ENCODE peak calls at places on chromosomes 3 and 15, in seven cellular contexts. One of them, this sample, is unnamed.
A peak's percentile ranks its signal among the peaks of the same experiment; 100 is the strongest.

GRCh38 chr3:152885066-152885465 is 50.1 kb downstream of the P2RY1 start:
- ATAC-seq in heart left ventricle: no peak
- ATAC-seq in HCT116: no peak
- ATAC-seq in right lobe of liver: peak; percentile 36
- ATAC-seq in gastrocnemius medialis: no peak
- ATAC-seq in IMR-90: no peak
- ATAC-seq in GM12878: no peak
- ATAC-seq in this sample: no peak

GRCh38 chr15:40064231-40064894 is 25.4 kb upstream of the SRP14 start:
- ATAC-seq in gastrocnemius medialis: no peak
- ATAC-seq in right lobe of liver: no peak
- ATAC-seq in IMR-90: peak; percentile 36
- ATAC-seq in HCT116: no peak
- ATAC-seq in GM12878: peak; percentile 59
- ATAC-seq in heart left ventricle: no peak
- ATAC-seq in this sample: no peak

GRCh38 chr3:128804817-128805166 is 74.6 kb upstream of the ACAD9 start:
- ATAC-seq in IMR-90: no peak
- ATAC-seq in GM12878: no peak
- ATAC-seq in heart left ventricle: no peak
- ATAC-seq in right lobe of liver: peak; percentile 35
- ATAC-seq in HCT116: no peak
- ATAC-seq in gastrocnemius medialis: peak; percentile 64
- ATAC-seq in this sample: no peak

GRCh38 chr15:99485153-99485947 is 80.4 kb upstream of the MEF2A start:
- ATAC-seq in IMR-90: no peak
- ATAC-seq in heart left ventricle: no peak
- ATAC-seq in GM12878: no peak
- ATAC-seq in gastrocnemius medialis: no peak
- ATAC-seq in HCT116: no peak
- ATAC-seq in right lobe of liver: no peak
- ATAC-seq in this sample: no peak

GRCh38 chr15:74402337-74402839 is 31.4 kb downstream of the SEMA7A start:
- ATAC-seq in right lobe of liver: no peak
- ATAC-seq in HCT116: no peak
- ATAC-seq in GM12878: no peak
- ATAC-seq in heart left ventricle: no peak
- ATAC-seq in gastrocnemius medialis: no peak
- ATAC-seq in IMR-90: no peak
- ATAC-seq in this sample: no peak

GRCh38 chr15:29208352-29208751 is 61.3 kb downstream of the NSMCE3 start:
- ATAC-seq in IMR-90: no peak
- ATAC-seq in right lobe of liver: no peak
- ATAC-seq in heart left ventricle: no peak
- ATAC-seq in gastrocnemius medialis: no peak
- ATAC-seq in GM12878: no peak
- ATAC-seq in HCT116: peak; percentile 77
- ATAC-seq in this sample: no peak

GRCh38 chr3:183259621-183260020 is 6.6 kb downstream of the B3GNT5 start:
- ATAC-seq in IMR-90: no peak
- ATAC-seq in gastrocnemius medialis: no peak
- ATAC-seq in right lobe of liver: no peak
- ATAC-seq in GM12878: no peak
- ATAC-seq in heart left ventricle: no peak
- ATAC-seq in HCT116: no peak
- ATAC-seq in this sample: peak; percentile 20

GRCh38 chr3:19725000-19725399 is 209.0 kb downstream of the EFHB start:
- ATAC-seq in right lobe of liver: no peak
- ATAC-seq in GM12878: no peak
- ATAC-seq in gastrocnemius medialis: no peak
- ATAC-seq in IMR-90: no peak
- ATAC-seq in heart left ventricle: no peak
- ATAC-seq in HCT116: no peak
- ATAC-seq in this sample: no peak

GRCh38 chr15:28021281-28022039 is 77.7 kb downstream of the OCA2 start:
- ATAC-seq in gastrocnemius medialis: no peak
- ATAC-seq in GM12878: no peak
- ATAC-seq in heart left ventricle: peak; percentile 51
- ATAC-seq in HCT116: peak; percentile 71
- ATAC-seq in right lobe of liver: peak; percentile 79
- ATAC-seq in IMR-90: no peak
- ATAC-seq in this sample: no peak

GRCh38 chr3:185764168-185764988 is 60.5 kb downstream of the IGF2BP2 start:
- ATAC-seq in HCT116: no peak
- ATAC-seq in gastrocnemius medialis: peak; percentile 22
- ATAC-seq in heart left ventricle: peak; percentile 38
- ATAC-seq in IMR-90: peak; percentile 27
- ATAC-seq in GM12878: peak; percentile 73
- ATAC-seq in right lobe of liver: no peak
- ATAC-seq in this sample: peak; percentile 52

GRCh38 chr3:54870423-54870822 is 57.4 kb downstream of the LRTM1 start:
- ATAC-seq in HCT116: no peak
- ATAC-seq in heart left ventricle: no peak
- ATAC-seq in gastrocnemius medialis: peak; percentile 84
- ATAC-seq in right lobe of liver: peak; percentile 48
- ATAC-seq in IMR-90: peak; percentile 98
- ATAC-seq in GM12878: no peak
- ATAC-seq in this sample: peak; percentile 60
- TF ChIP-seq CTCF in HCT116: no peak
- TF ChIP-seq CTCF in heart left ventricle: peak; percentile 54
- TF ChIP-seq CTCF in gastrocnemius medialis: peak; percentile 31
- TF ChIP-seq CTCF in right lobe of liver: peak; percentile 14
- TF ChIP-seq CTCF in IMR-90: peak; percentile 88
- TF ChIP-seq CTCF in GM12878: no peak
- TF ChIP-seq CTCF in this sample: peak; percentile 33

GRCh38 chr3:135965506-135966348 is at the start of gene PPP2R3A:
- ATAC-seq in GM12878: peak; percentile 92
- ATAC-seq in right lobe of liver: peak; percentile 97
- ATAC-seq in gastrocnemius medialis: peak; percentile 82
- ATAC-seq in IMR-90: peak; percentile 93
- ATAC-seq in HCT116: peak; percentile 87
- ATAC-seq in heart left ventricle: peak; percentile 89
- ATAC-seq in this sample: peak; percentile 94
- TF ChIP-seq POLR2A in GM12878: no peak
- TF ChIP-seq POLR2A in right lobe of liver: peak; percentile 50
- TF ChIP-seq POLR2A in gastrocnemius medialis: peak; percentile 79
- TF ChIP-seq POLR2A in IMR-90: peak; percentile 78
- TF ChIP-seq POLR2A in HCT116: no peak
- TF ChIP-seq POLR2A in heart left ventricle: no peak
- TF ChIP-seq POLR2A in this sample: peak; percentile 60

GRCh38 chr3:45719761-45720487 is 30.7 kb downstream of the SACM1L start:
- ATAC-seq in right lobe of liver: no peak
- ATAC-seq in IMR-90: peak; percentile 77
- ATAC-seq in HCT116: no peak
- ATAC-seq in gastrocnemius medialis: no peak
- ATAC-seq in heart left ventricle: no peak
- ATAC-seq in GM12878: no peak
- ATAC-seq in this sample: no peak
- H3K36me3 ChIP-seq in right lobe of liver: no peaks in the 10 kb centered on the region
- H3K36me3 ChIP-seq in IMR-90: peaks cover 14% of the 10 kb centered on the region
- H3K36me3 ChIP-seq in HCT116: no peaks in the 10 kb centered on the region
- H3K36me3 ChIP-seq in gastrocnemius medialis: no peaks in the 10 kb centered on the region
- H3K36me3 ChIP-seq in heart left ventricle: peaks cover 78% of the 10 kb centered on the region
- H3K36me3 ChIP-seq in GM12878: peaks cover 5% of the 10 kb centered on the region
- H3K36me3 ChIP-seq in this sample: peaks cover 58% of the 10 kb centered on the region

DNA sequence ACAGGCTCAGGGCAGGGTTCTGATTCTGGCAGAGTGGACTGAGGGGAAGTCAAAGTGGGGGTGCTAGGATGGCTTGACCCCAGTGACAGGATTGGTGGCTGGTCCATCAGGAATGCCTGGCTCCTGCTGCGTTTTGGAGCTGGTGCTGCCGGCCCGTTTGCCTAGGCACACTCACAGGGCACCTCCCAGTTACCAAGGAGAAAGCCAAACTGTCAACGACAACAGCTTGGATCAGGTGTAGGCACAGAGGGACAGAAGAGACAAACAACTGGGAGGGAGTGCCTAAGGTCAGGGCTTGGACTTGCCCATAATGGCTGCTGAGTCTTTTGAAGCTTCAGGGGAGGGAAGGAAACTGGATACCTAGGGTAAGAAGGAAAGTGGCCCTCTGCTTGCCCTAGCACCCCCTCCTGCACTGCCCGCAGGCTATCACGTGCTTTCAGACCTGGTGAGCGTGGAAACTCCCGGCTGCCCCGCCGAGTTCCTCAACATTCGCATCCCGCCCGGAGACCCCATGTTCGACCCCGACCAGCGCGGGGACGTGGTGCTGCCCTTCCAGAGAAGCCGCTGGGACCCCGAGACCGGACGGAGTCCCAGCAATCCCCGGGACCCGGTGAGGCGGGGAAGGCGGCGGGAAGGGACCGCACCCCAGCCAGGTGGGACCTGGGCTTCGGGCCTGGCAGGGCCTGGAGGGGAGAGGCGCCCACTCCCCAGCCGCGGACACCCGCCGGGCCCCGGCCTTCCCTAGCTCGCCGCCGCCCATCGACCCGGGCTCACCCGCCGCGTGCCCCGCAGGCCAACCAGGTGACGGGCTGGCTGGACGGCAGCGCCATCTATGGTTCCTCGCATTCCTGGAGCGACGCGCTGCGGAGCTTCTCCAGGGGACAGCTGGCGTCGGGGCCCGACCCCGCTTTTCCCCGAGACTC is 5.1 kb downstream of the DUOX1 start:
- ATAC-seq in HCT116: no peak
- ATAC-seq in heart left ventricle: no peak
- ATAC-seq in IMR-90: peak; percentile 21
- ATAC-seq in GM12878: peak; percentile 70
- ATAC-seq in gastrocnemius medialis: no peak
- ATAC-seq in right lobe of liver: peak; percentile 73
- ATAC-seq in this sample: peak; percentile 32
- TF ChIP-seq CTCF in HCT116: no peak
- TF ChIP-seq CTCF in heart left ventricle: peak; percentile 12
- TF ChIP-seq CTCF in IMR-90: no peak
- TF ChIP-seq CTCF in GM12878: peak; percentile 21
- TF ChIP-seq CTCF in gastrocnemius medialis: no peak
- TF ChIP-seq CTCF in right lobe of liver: no peak
- TF ChIP-seq CTCF in this sample: no peak

DNA sequence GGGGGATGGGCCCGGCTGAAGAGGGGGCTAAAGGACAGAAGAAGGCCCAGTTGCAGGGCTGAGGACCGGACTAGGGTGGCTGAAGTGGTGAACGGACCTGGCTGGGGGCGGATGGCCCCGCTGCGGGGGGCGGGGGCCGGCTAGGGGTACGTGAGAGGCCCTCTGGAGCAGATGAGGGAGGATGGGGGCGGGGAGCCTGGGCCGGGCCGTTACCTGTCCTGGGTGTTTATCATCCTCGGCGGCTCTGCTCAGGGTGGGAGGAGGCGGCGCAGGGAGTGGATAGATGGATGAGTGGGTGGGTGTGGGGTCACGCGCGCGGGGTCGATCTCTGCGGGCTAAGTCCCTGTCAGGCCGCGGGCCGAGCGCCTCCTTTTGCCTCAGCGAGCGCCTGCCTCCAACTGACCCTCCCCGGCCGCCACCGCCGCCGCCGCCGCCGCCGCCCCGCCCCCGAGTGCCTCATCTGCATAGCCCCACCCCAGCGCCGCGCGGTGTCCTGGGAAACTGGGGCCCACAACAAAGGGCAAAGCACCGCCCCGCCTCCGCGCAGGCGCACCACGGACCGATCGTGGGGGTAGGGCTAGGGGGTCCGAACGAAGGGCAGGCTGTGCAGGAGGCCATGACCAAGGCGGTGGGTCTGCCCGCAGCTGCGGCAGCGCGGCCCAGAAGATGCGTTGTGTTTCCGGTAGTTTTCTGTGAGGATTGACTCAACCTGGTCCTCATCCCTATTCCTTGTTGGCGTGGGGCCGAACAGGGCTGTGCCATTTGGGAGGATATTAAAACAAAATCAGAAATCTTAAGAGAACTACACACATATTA is 72.4 kb downstream of the RBPMS2 start:
- ATAC-seq in heart left ventricle: peak; percentile 97
- ATAC-seq in right lobe of liver: peak; percentile 93
- ATAC-seq in GM12878: peak; percentile 93
- ATAC-seq in IMR-90: peak; percentile 94
- ATAC-seq in gastrocnemius medialis: peak; percentile 84
- ATAC-seq in HCT116: peak; percentile 94
- ATAC-seq in this sample: peak; percentile 95
- TF ChIP-seq POLR2A in heart left ventricle: no peak
- TF ChIP-seq POLR2A in right lobe of liver: peak; percentile 68
- TF ChIP-seq POLR2A in GM12878: peak; percentile 89
- TF ChIP-seq POLR2A in IMR-90: peak; percentile 83
- TF ChIP-seq POLR2A in gastrocnemius medialis: peak; percentile 89
- TF ChIP-seq POLR2A in HCT116: peak; percentile 64
- TF ChIP-seq POLR2A in this sample: peak; percentile 36

DNA sequence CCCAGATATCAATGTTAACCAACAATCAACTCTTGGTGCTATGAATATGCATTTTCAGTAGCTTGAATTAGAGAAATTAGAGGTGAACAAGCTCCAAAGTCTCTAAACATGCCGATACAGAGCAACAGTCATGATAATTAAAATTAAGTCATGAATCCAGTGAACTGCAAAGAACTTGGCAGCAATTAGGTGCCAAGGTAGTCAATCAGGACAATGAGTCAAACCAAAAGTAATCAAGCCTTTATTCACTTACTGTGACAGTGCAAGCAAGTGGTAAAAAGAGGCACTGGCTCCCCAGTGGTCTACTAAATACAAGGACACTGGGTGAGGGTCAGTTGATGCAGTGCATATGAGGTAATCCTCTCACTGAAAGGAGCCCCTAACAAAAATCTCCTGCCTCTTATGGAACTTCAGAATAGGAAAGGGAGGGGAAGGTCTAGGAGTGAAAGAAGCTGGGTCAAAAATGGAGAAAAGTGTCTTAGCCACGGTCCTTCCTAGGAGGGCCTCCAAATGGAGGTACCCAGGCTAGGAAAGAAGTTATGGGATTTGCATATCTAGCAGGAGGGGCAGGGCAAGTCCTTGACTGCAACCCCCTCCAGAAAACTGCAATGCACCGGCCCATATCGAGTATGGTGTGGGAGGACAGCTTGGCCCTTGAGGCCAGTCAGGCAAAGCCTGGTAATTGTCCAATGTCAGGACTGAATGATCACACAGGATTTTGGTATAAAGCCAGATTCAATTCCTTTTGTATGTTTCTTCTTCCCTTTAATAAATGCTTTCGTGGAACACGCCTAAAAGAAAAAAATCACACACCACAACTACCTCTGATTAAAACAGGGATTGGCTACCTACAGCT is 1.5 kb downstream of the ZNF770 start:
- ATAC-seq in right lobe of liver: no peak
- ATAC-seq in HCT116: no peak
- ATAC-seq in IMR-90: no peak
- ATAC-seq in gastrocnemius medialis: no peak
- ATAC-seq in GM12878: peak; percentile 32
- ATAC-seq in heart left ventricle: no peak
- ATAC-seq in this sample: no peak
- H3K36me3 ChIP-seq in right lobe of liver: no peaks in the 10 kb centered on the region
- H3K36me3 ChIP-seq in HCT116: peaks cover 23% of the 10 kb centered on the region
- H3K36me3 ChIP-seq in IMR-90: peaks cover 8% of the 10 kb centered on the region
- H3K36me3 ChIP-seq in gastrocnemius medialis: no peaks in the 10 kb centered on the region
- H3K36me3 ChIP-seq in GM12878: no peaks in the 10 kb centered on the region
- H3K36me3 ChIP-seq in heart left ventricle: peaks cover 49% of the 10 kb centered on the region
- H3K36me3 ChIP-seq in this sample: no peaks in the 10 kb centered on the region

GRCh38 chr3:122948398-122948797 is 79.2 kb downstream of the SEMA5B start:
- ATAC-seq in HCT116: no peak
- ATAC-seq in heart left ventricle: peak; percentile 60
- ATAC-seq in IMR-90: no peak
- ATAC-seq in GM12878: no peak
- ATAC-seq in gastrocnemius medialis: no peak
- ATAC-seq in right lobe of liver: no peak
- ATAC-seq in this sample: no peak
- TF ChIP-seq CTCF in HCT116: no peak
- TF ChIP-seq CTCF in heart left ventricle: peak; percentile 17
- TF ChIP-seq CTCF in IMR-90: no peak
- TF ChIP-seq CTCF in GM12878: no peak
- TF ChIP-seq CTCF in gastrocnemius medialis: no peak
- TF ChIP-seq CTCF in right lobe of liver: no peak
- TF ChIP-seq CTCF in this sample: no peak

GRCh38 chr15:58331903-58332675 is 99.7 kb upstream of the LIPC start:
- ATAC-seq in IMR-90: peak; percentile 87
- ATAC-seq in right lobe of liver: peak; percentile 79
- ATAC-seq in heart left ventricle: peak; percentile 96
- ATAC-seq in gastrocnemius medialis: peak; percentile 88
- ATAC-seq in GM12878: peak; percentile 97
- ATAC-seq in HCT116: peak; percentile 90
- ATAC-seq in this sample: peak; percentile 97
- TF ChIP-seq POLR2A in IMR-90: no peak
- TF ChIP-seq POLR2A in right lobe of liver: peak; percentile 46
- TF ChIP-seq POLR2A in heart left ventricle: no peak
- TF ChIP-seq POLR2A in gastrocnemius medialis: peak; percentile 75
- TF ChIP-seq POLR2A in GM12878: peak; percentile 76
- TF ChIP-seq POLR2A in HCT116: peak; percentile 57
- TF ChIP-seq POLR2A in this sample: no peak

This sample was measured in gastroesophageal sphincter.